ENCODE peak calls at places on chromosomes 12 and 14, in six cellular contexts. C, A, Y, U, T and M are unnamed samples.

GRCh38 chr14:54695196-54695595 is 128.3 kb downstream of the SAMD4A start:
- DNase-seq in U (no peak), A (no peak), Y (no peak), C (no peak), T (no peak), M (peak; percentile 31)

GRCh38 chr14:61485670-61486069 is 164.3 kb downstream of the PRKCH start:
- DNase-seq in A (no peak), C (no peak), Y (no peak), U (no peak), T (no peak), M (no peak)

GRCh38 chr12:70639535-70639934 is 2.3 kb upstream of the PTPRB start:
- DNase-seq in A (no peak), U (no peak), C (no peak), T (no peak), Y (no peak), M (no peak)

GRCh38 chr12:94922561-94922960 is 80.9 kb downstream of the NDUFA12 start:
- DNase-seq in T (no peak), A (no peak), U (no peak), Y (peak; percentile 12), C (no peak), M (no peak)

GRCh38 chr12:21837847-21838246 is 63.3 kb upstream of the KCNJ8 start:
- DNase-seq in U (no peak), T (no peak), Y (no peak), C (no peak), A (no peak), M (no peak)

GRCh38 chr12:98470469-98471082 is 44.8 kb upstream of the TMPO start:
- DNase-seq in Y (no peak), A (peak; percentile 34), T (no peak), U (peak; percentile 11), C (no peak), M (peak; percentile 71)

GRCh38 chr14:51458563-51458955 is 193.2 kb upstream of the FRMD6 start:
- DNase-seq in T (no peak), C (no peak), Y (peak; percentile 91), A (peak; percentile 88), U (peak; percentile 91), M (no peak)

GRCh38 chr12:24360057-24360456 is 410.6 kb upstream of the SOX5 start:
- DNase-seq in Y (no peak), A (no peak), U (no peak), C (no peak), T (no peak), M (no peak)

GRCh38 chr14:28707814-28708213 is 58.8 kb upstream of the FOXG1 start:
- DNase-seq in Y (peak; percentile 86), T (no peak), A (peak; percentile 79), C (no peak), U (peak; percentile 56), M (no peak)

GRCh38 chr14:99745307-99745951 is 47.8 kb upstream of the EML1 start:
- DNase-seq in T (no peak), Y (peak; percentile 81), A (peak; percentile 79), U (peak; percentile 93), C (no peak), M (no peak)